ENCODE peak calls at places on chromosomes 4 and X, in ten cellular contexts. G is Peyer's patch, O is IMR-90, N is GM20000, J is fibroblast of mammary gland, H is cardiac muscle cell, Q is A549, V is AG09319, A is endodermal cell, S is bronchial epithelial cell. Y is an unnamed sample.

GRCh38 chr4:7425171-7425570 is 9.6 kb downstream of the PSAPL1 start:
- DNase-seq in G (peak), O (no peak), N (no peak), J (no peak), H (no peak), Q (no peak), V (no peak), A (no peak), S (no peak), Y (no peak)

GRCh38 chrX:1599791-1600405 is 8.5 kb downstream of the AKAP17A start:
- DNase-seq in G (no peak), O (no peak), N (peak), J (no peak), H (no peak), Q (no peak), V (no peak), A (peak), S (no peak), Y (no peak)

GRCh38 chr4:57074753-57075152 is 35.4 kb downstream of the IGFBP7 start:
- DNase-seq in G (no peak), O (peak), N (no peak), J (peak), H (no peak), Q (no peak), V (peak), A (peak), S (peak), Y (peak)

GRCh38 chrX:134679226-134679625 is 21.0 kb upstream of the PLAC1 start:
- DNase-seq in G (no peak), O (peak), N (no peak), J (peak), H (no peak), Q (no peak), V (no peak), A (no peak), S (no peak), Y (no peak)

GRCh38 chr4:125928652-125929051 is 613.9 kb downstream of the FAT4 start:
- DNase-seq in G (peak), O (no peak), N (no peak), J (no peak), H (no peak), Q (no peak), V (no peak), A (peak), S (no peak), Y (no peak)

GRCh38 chr4:74840931-74841330 is 46.6 kb upstream of the BTC start:
- DNase-seq in G (no peak), O (no peak), N (no peak), J (peak), H (no peak), Q (no peak), V (no peak), A (no peak), S (no peak), Y (no peak)

GRCh38 chrX:134792077-134792476 is 133.8 kb upstream of the PLAC1 start:
- DNase-seq in G (no peak), O (peak), N (no peak), J (no peak), H (no peak), Q (no peak), V (no peak), A (no peak), S (no peak), Y (no peak)

GRCh38 chrX:83511208-83511607 is 3.1 kb downstream of the POU3F4 start:
- DNase-seq in G (no peak), O (no peak), N (no peak), J (no peak), H (peak), Q (no peak), V (no peak), A (peak), S (no peak), Y (no peak)

GRCh38 chr4:41435509-41435908 is 102.4 kb upstream of the LIMCH1 start:
- DNase-seq in G (no peak), O (no peak), N (no peak), J (no peak), H (no peak), Q (no peak), V (no peak), A (no peak), S (no peak), Y (no peak)

GRCh38 chr4:150582881-150583286 is 933 bp downstream of the MAB21L2 start:
- DNase-seq in G (no peak), O (peak), N (no peak), J (no peak), H (peak), Q (no peak), V (no peak), A (peak), S (no peak), Y (no peak)

GRCh38 chrX:10017866-10018265 is 50.7 kb downstream of the CLDN34 start:
- DNase-seq in G (peak), O (peak), N (no peak), J (peak), H (peak), Q (peak), V (no peak), A (no peak), S (peak), Y (no peak)

GRCh38 chrX:1322393-1322792 is 14.2 kb upstream of the IL3RA start:
- DNase-seq in G (no peak), O (no peak), N (no peak), J (no peak), H (no peak), Q (no peak), V (no peak), A (no peak), S (no peak), Y (no peak)

GRCh38 chrX:5051831-5052491 is 1176.7 kb downstream of the NLGN4X start:
- DNase-seq in G (peak), O (no peak), N (no peak), J (peak), H (peak), Q (peak), V (peak), A (peak), S (peak), Y (peak)

GRCh38 chrX:122943918-122944317 is 240.2 kb upstream of the GRIA3 start:
- DNase-seq in G (no peak), O (no peak), N (no peak), J (peak), H (no peak), Q (no peak), V (peak), A (no peak), S (peak), Y (no peak)

GRCh38 chr4:89640620-89641366 is 196.2 kb downstream of the SNCA start:
- DNase-seq in G (peak), O (peak), N (no peak), J (peak), H (peak), Q (peak), V (peak), A (peak), S (peak), Y (no peak)
- TF ChIP-seq CTCF in G (peak), O (peak), N (no peak), J (peak), H (peak), Q (peak), V (peak), A (peak), S (peak), Y (peak)

GRCh38 chr4:159902648-159903047 is 799.8 kb downstream of the RAPGEF2 start:
- DNase-seq in G (no peak), O (no peak), N (no peak), J (no peak), H (no peak), Q (no peak), V (no peak), A (no peak), S (no peak), Y (no peak)

GRCh38 chr4:159899596-159899995 is 796.7 kb downstream of the RAPGEF2 start:
- DNase-seq in G (no peak), O (no peak), N (no peak), J (no peak), H (no peak), Q (no peak), V (no peak), A (no peak), S (no peak), Y (no peak)

GRCh38 chr4:159904906-159905305 is 802.0 kb downstream of the RAPGEF2 start:
- DNase-seq in G (no peak), O (no peak), N (no peak), J (no peak), H (no peak), Q (no peak), V (no peak), A (no peak), S (no peak), Y (no peak)

GRCh38 chr4:159906051-159906450 is 803.2 kb downstream of the RAPGEF2 start:
- DNase-seq in G (no peak), O (no peak), N (no peak), J (no peak), H (no peak), Q (no peak), V (no peak), A (no peak), S (no peak), Y (no peak)

DNA sequence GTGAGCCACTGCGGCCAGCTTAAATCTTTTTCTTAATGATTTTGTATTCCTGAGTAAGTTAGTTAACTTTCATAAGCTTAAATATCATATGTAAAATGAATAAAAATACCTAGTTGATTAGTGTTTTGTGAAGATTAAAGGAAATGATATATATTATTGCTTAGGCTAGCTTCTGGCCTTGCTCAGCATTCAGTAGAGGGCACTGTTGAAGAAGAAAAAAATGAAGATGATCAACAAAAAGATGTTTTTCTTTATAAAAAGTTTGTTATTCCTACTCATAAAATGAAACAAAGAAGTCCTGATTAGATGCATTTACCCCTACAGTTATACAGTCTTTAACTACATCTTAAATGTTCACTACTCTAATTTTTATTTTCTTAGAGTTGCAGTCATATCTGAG is 797.7 kb downstream of the RAPGEF2 start:
- DNase-seq in G (no peak), O (no peak), N (no peak), J (no peak), H (no peak), Q (no peak), V (no peak), A (no peak), S (no peak), Y (no peak)
- TF ChIP-seq CTCF in G (no peak), O (no peak), N (no peak), J (no peak), H (no peak), Q (no peak), V (no peak), A (peak), S (no peak), Y (peak)

GRCh38 chr4:23966720-23967119 is 76.9 kb upstream of the PPARGC1A start:
- DNase-seq in G (no peak), O (no peak), N (no peak), J (peak), H (peak), Q (no peak), V (no peak), A (peak), S (no peak), Y (no peak)
- TF ChIP-seq CTCF in G (peak), O (peak), N (peak), J (peak), H (peak), Q (no peak), V (peak), A (peak), S (peak), Y (peak)

DNA sequence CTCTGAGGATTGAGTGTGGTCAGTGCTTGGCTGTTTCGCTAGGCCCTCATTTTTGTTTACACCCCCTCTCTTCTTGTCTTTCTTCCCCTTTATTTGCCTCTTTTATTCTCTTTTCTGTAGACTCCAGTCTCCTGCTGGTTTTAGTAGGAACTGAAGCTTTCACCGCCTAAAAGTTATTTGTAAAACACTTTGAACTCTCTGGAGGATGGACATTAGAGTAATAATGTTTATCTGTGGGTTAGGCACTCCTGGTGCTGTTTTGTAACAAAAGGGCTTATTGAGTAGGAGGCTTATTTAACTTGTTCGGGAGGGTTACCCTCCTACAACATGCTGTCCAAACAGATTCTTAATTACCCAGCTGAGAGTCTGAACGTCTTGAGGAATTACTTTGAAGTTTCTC is 1.6 kb upstream of the ARHGAP10 start:
- DNase-seq in G (no peak), O (no peak), N (no peak), J (no peak), H (no peak), Q (no peak), V (no peak), A (no peak), S (no peak), Y (no peak)
- TF ChIP-seq CTCF in G (no peak), O (no peak), N (no peak), J (peak), H (no peak), Q (no peak), V (no peak), A (peak), S (no peak), Y (peak)

GRCh38 chr4:138845051-138845450 is 170.5 kb upstream of the NOCT start:
- DNase-seq in G (no peak), O (no peak), N (no peak), J (no peak), H (no peak), Q (no peak), V (no peak), A (peak), S (no peak), Y (no peak)

GRCh38 chr4:138843611-138844010 is 172.0 kb upstream of the NOCT start:
- DNase-seq in G (peak), O (no peak), N (no peak), J (no peak), H (no peak), Q (no peak), V (no peak), A (peak), S (peak), Y (no peak)

GRCh38 chr4:138841341-138841740 is 174.2 kb upstream of the NOCT start:
- DNase-seq in G (no peak), O (no peak), N (no peak), J (no peak), H (peak), Q (no peak), V (no peak), A (no peak), S (no peak), Y (no peak)

GRCh38 chr4:138845664-138846063 is 169.9 kb upstream of the NOCT start:
- DNase-seq in G (no peak), O (peak), N (no peak), J (no peak), H (no peak), Q (no peak), V (no peak), A (peak), S (no peak), Y (no peak)
- TF ChIP-seq CTCF in G (no peak), O (no peak), N (no peak), J (no peak), H (no peak), Q (no peak), V (no peak), A (no peak), S (no peak), Y (no peak)

GRCh38 chrX:99469439-99469838 is 940.6 kb downstream of the PCDH19 start:
- DNase-seq in G (no peak), O (no peak), N (no peak), J (no peak), H (no peak), Q (no peak), V (no peak), A (peak), S (no peak), Y (no peak)
- TF ChIP-seq CTCF in G (no peak), O (no peak), N (no peak), J (no peak), H (no peak), Q (no peak), V (no peak), A (peak), S (no peak), Y (no peak)

GRCh38 chr4:155972098-155972497 is 18.4 kb upstream of the CTSO start:
- DNase-seq in G (no peak), O (peak), N (no peak), J (peak), H (peak), Q (no peak), V (no peak), A (peak), S (peak), Y (no peak)
- TF ChIP-seq CTCF in G (peak), O (peak), N (no peak), J (peak), H (peak), Q (peak), V (peak), A (peak), S (peak), Y (peak)

Y was measured in epithelial cell of proximal tubule.